ENCODE peak calls at places on chromosome 6, in seven cellular contexts. T, J, G, S, Q, L and F are unnamed samples.
A peak's percentile ranks its signal among the peaks of the same experiment; 100 is the strongest.

GRCh38 chr6:3231213-3232016 is 4.0 kb upstream of the TUBB2B start:
- DNase-seq in T (peak; percentile 91), J (peak; percentile 84), G (peak; percentile 62), S (peak; percentile 74), Q (peak; percentile 90), L (no peak), F (no peak)

GRCh38 chr6:106997392-106998257 is 23.1 kb upstream of the CD24 start:
- DNase-seq in T (peak; percentile 43), J (peak; percentile 67), G (peak; percentile 49), S (no peak), Q (peak; percentile 53), L (peak; percentile 30), F (no peak)

GRCh38 chr6:116969211-116969863 is 92.3 kb downstream of the RFX6 start:
- DNase-seq in T (peak; percentile 17), J (no peak), G (peak; percentile 41), S (no peak), Q (peak; percentile 45), L (no peak), F (no peak)

GRCh38 chr6:34926655-34927054 is 37.6 kb downstream of the ANKS1A start:
- DNase-seq in T (no peak), J (no peak), G (no peak), S (no peak), Q (no peak), L (no peak), F (no peak)

GRCh38 chr6:134026597-134026996 is 25.8 kb downstream of the SLC2A12 start:
- DNase-seq in T (no peak), J (no peak), G (no peak), S (no peak), Q (no peak), L (no peak), F (no peak)

GRCh38 chr6:92072387-92072786 is 1347.0 kb downstream of the EPHA7 start:
- DNase-seq in T (no peak), J (no peak), G (no peak), S (no peak), Q (no peak), L (no peak), F (no peak)

GRCh38 chr6:103183831-103184411 is 1675.8 kb downstream of the HACE1 start:
- DNase-seq in T (no peak), J (no peak), G (no peak), S (no peak), Q (no peak), L (no peak), F (no peak)

GRCh38 chr6:4707011-4707410 is 69.2 kb upstream of the CDYL start:
- DNase-seq in T (no peak), J (no peak), G (no peak), S (no peak), Q (no peak), L (no peak), F (no peak)

GRCh38 chr6:85429346-85429745 is 20.5 kb upstream of the NT5E start:
- DNase-seq in T (no peak), J (no peak), G (no peak), S (no peak), Q (no peak), L (no peak), F (no peak)

GRCh38 chr6:88650029-88650619 is 313.3 kb downstream of the RNGTT start:
- DNase-seq in T (no peak), J (no peak), G (no peak), S (no peak), Q (no peak), L (no peak), F (no peak)

GRCh38 chr6:45637056-45637455 is 259.3 kb upstream of the SUPT3H start:
- DNase-seq in T (no peak), J (no peak), G (no peak), S (no peak), Q (no peak), L (no peak), F (no peak)

GRCh38 chr6:1678966-1679690 is 69.4 kb downstream of the FOXC1 start:
- DNase-seq in T (no peak), J (no peak), G (no peak), S (peak; percentile 29), Q (no peak), L (no peak), F (no peak)

GRCh38 chr6:3797231-3798200 is 46.0 kb upstream of the PXDC1 start:
- DNase-seq in T (no peak), J (no peak), G (peak; percentile 34), S (no peak), Q (no peak), L (no peak), F (no peak)

GRCh38 chr6:162736933-162737332 is 9.2 kb downstream of the PACRG start:
- DNase-seq in T (no peak), J (no peak), G (no peak), S (no peak), Q (no peak), L (no peak), F (no peak)

GRCh38 chr6:137489410-137490371 is 4.5 kb downstream of the OLIG3 start:
- DNase-seq in T (no peak), J (no peak), G (no peak), S (no peak), Q (no peak), L (no peak), F (no peak)

GRCh38 chr6:45610832-45611231 is 233.1 kb upstream of the SUPT3H start:
- DNase-seq in T (no peak), J (no peak), G (no peak), S (no peak), Q (no peak), L (no peak), F (no peak)

GRCh38 chr6:48068326-48069191 is 42.4 kb downstream of the PTCHD4 start:
- DNase-seq in T (no peak), J (peak; percentile 63), G (peak; percentile 2), S (no peak), Q (no peak), L (no peak), F (no peak)
- H3K4me3 ChIP-seq in T (no peak overlapping the region), J (peak overlapping the region; percentile 29), G (peak overlapping the region; percentile 47), S (peak overlapping the region; percentile 16), Q (no peak overlapping the region), L (no peak overlapping the region), F (peak overlapping the region; percentile 43)

GRCh38 chr6:157343732-157344131 is 20.4 kb upstream of the TMEM242 start:
- DNase-seq in T (no peak), J (no peak), G (no peak), S (no peak), Q (no peak), L (no peak), F (peak; percentile 48)

GRCh38 chr6:157333956-157334355 is 10.6 kb upstream of the TMEM242 start:
- DNase-seq in T (no peak), J (no peak), G (no peak), S (no peak), Q (no peak), L (no peak), F (no peak)

GRCh38 chr6:157335829-157336228 is 12.5 kb upstream of the TMEM242 start:
- DNase-seq in T (no peak), J (no peak), G (no peak), S (no peak), Q (no peak), L (no peak), F (no peak)

GRCh38 chr6:157337766-157338165 is 14.4 kb upstream of the TMEM242 start:
- DNase-seq in T (no peak), J (no peak), G (no peak), S (no peak), Q (no peak), L (no peak), F (no peak)

GRCh38 chr6:157339432-157339831 is 16.1 kb upstream of the TMEM242 start:
- DNase-seq in T (no peak), J (no peak), G (no peak), S (no peak), Q (no peak), L (no peak), F (no peak)
- TF ChIP-seq CTCF in T (no peak), J (no peak), G (no peak), S (no peak), Q (peak; percentile 33), L (no peak), F (no peak)

GRCh38 chr6:170004585-170005210 is 253.3 kb downstream of the ERMARD start:
- DNase-seq in T (no peak), J (no peak), G (no peak), S (no peak), Q (no peak), L (no peak), F (no peak)
- H3K9me3 ChIP-seq in T (no peaks in the 10 kb centered on the region), J (no peaks in the 10 kb centered on the region), G (no peaks in the 10 kb centered on the region), S (peaks cover 11% of the 10 kb centered on the region), Q (no peaks in the 10 kb centered on the region), L (no peaks in the 10 kb centered on the region), F (peaks cover 18% of the 10 kb centered on the region)

GRCh38 chr6:132446842-132447241 is 45.6 kb upstream of the MOXD1 start:
- DNase-seq in T (no peak), J (no peak), G (no peak), S (no peak), Q (no peak), L (no peak), F (no peak)

GRCh38 chr6:132443206-132443605 is 41.9 kb upstream of the MOXD1 start:
- DNase-seq in T (no peak), J (no peak), G (no peak), S (no peak), Q (no peak), L (no peak), F (no peak)

GRCh38 chr6:132446136-132446535 is 44.9 kb upstream of the MOXD1 start:
- DNase-seq in T (no peak), J (no peak), G (no peak), S (no peak), Q (no peak), L (no peak), F (no peak)

DNA sequence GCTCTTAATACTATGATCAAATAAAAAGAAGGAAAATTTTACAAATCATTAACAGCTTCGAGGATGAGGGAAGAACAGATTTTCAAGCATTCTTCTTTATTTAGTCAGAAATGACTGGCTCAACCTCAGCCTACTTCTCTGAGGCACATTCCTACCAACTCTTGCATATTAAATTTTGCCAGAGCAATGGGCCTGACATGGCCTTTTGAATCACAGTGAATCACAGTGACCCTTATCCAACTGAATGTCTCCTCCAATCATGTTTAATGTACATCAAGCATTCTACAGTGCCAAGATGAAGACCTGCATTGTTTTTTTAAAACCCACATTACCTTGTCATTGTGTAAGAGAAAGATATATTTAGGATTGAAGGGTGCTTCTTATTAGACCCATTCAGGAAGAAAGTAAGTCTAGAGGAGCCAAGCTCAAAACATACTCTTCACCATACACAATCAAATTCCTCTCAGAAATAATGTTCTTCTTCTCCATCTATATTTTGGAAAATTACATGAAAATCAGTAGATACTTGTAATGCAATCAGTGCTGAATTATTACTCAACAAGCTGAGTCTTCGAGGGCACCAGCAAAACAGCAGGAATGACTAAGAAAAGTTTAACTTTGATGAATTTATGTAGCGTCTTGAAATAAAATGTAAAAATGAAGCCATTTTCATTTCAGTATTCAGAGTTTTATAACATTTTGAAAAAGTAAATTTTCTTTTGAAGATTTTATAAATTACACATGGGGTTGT is 44.1 kb upstream of the MOXD1 start:
- DNase-seq in T (no peak), J (no peak), G (peak; percentile 4), S (no peak), Q (no peak), L (no peak), F (no peak)
- H3K4me3 ChIP-seq in T (no peak overlapping the region), J (no peak overlapping the region), G (no peak overlapping the region), S (no peak overlapping the region), Q (no peak overlapping the region), L (no peak overlapping the region), F (no peak overlapping the region)

DNA sequence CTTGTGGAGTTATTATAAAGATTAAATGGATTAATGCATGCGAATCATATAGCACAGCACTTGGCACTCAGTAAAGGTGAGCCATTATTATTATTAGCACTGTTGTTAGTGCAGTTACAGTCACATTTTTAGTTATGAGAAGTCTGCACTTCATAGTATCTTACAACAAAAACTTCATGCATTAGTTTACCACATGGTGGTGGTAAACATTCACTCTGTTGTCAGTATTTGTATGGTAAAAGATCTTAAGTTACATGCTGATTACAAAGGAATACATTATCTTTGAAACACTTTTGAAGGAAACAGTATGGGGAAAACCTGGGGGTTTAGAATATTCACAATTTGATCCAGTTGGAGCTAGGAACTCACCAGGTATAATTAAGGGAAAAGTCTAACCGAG is 20.8 kb downstream of the TMEM14A start:
- DNase-seq in T (no peak), J (no peak), G (no peak), S (no peak), Q (no peak), L (no peak), F (no peak)
- TF ChIP-seq CTCF in T (no peak), J (no peak), G (peak; percentile 8), S (no peak), Q (no peak), L (no peak), F (no peak)